ENCODE peak calls at places on chromosomes 2 and 18, in eight cellular contexts. One of them, this sample, is unnamed. For H3K27me3, the result is how much of the 10 kb centered on the place peaks cover.

GRCh38 chr2:118003396-118003824 is 10.5 kb downstream of the CCDC93 start:
- DNase-seq in thyroid gland: peak
- DNase-seq in GM12878: peak
- DNase-seq in BE2C: peak
- DNase-seq in lower lobe of right lung: no peak
- DNase-seq in cardiac muscle cell: peak
- DNase-seq in adrenal gland: peak
- DNase-seq in IMR-90: peak
- DNase-seq in this sample: peak

GRCh38 chr2:216316743-216317142 is 55.5 kb downstream of the MARCHF4 start:
- DNase-seq in thyroid gland: no peak
- DNase-seq in GM12878: no peak
- DNase-seq in BE2C: no peak
- DNase-seq in lower lobe of right lung: no peak
- DNase-seq in cardiac muscle cell: no peak
- DNase-seq in adrenal gland: no peak
- DNase-seq in IMR-90: peak
- DNase-seq in this sample: no peak

GRCh38 chr2:69013123-69013836 is at the start of gene ANTXR1:
- DNase-seq in thyroid gland: peak
- DNase-seq in GM12878: no peak
- DNase-seq in BE2C: peak
- DNase-seq in lower lobe of right lung: peak
- DNase-seq in cardiac muscle cell: peak
- DNase-seq in adrenal gland: peak
- DNase-seq in IMR-90: peak
- DNase-seq in this sample: peak

GRCh38 chr18:33210575-33211189 is 229.8 kb downstream of the CCDC178 start:
- DNase-seq in thyroid gland: no peak
- DNase-seq in GM12878: no peak
- DNase-seq in BE2C: peak
- DNase-seq in lower lobe of right lung: no peak
- DNase-seq in cardiac muscle cell: peak
- DNase-seq in adrenal gland: no peak
- DNase-seq in IMR-90: peak
- DNase-seq in this sample: no peak

GRCh38 chr2:134070281-134070731 is 183.6 kb upstream of the MGAT5 start:
- DNase-seq in thyroid gland: peak
- DNase-seq in GM12878: no peak
- DNase-seq in BE2C: no peak
- DNase-seq in lower lobe of right lung: no peak
- DNase-seq in cardiac muscle cell: no peak
- DNase-seq in adrenal gland: no peak
- DNase-seq in IMR-90: peak
- DNase-seq in this sample: no peak

GRCh38 chr2:131104487-131105155 is 515 bp upstream of the PLEKHB2 start:
- DNase-seq in thyroid gland: peak
- DNase-seq in GM12878: peak
- DNase-seq in BE2C: no peak
- DNase-seq in lower lobe of right lung: peak
- DNase-seq in cardiac muscle cell: peak
- DNase-seq in adrenal gland: peak
- DNase-seq in IMR-90: peak
- DNase-seq in this sample: peak

GRCh38 chr2:217799553-217800432 is 203.0 kb downstream of the TNS1 start:
- DNase-seq in thyroid gland: no peak
- DNase-seq in GM12878: no peak
- DNase-seq in BE2C: peak
- DNase-seq in lower lobe of right lung: no peak
- DNase-seq in cardiac muscle cell: no peak
- DNase-seq in adrenal gland: peak
- DNase-seq in IMR-90: no peak
- DNase-seq in this sample: no peak

GRCh38 chr2:167592441-167592840 is 655.0 kb downstream of the STK39 start:
- DNase-seq in thyroid gland: no peak
- DNase-seq in GM12878: no peak
- DNase-seq in BE2C: no peak
- DNase-seq in lower lobe of right lung: no peak
- DNase-seq in cardiac muscle cell: no peak
- DNase-seq in adrenal gland: no peak
- DNase-seq in IMR-90: no peak
- DNase-seq in this sample: no peak

GRCh38 chr2:96092580-96092877 is 23.8 kb downstream of the ADRA2B start:
- DNase-seq in thyroid gland: no peak
- DNase-seq in GM12878: no peak
- DNase-seq in BE2C: no peak
- DNase-seq in lower lobe of right lung: peak
- DNase-seq in cardiac muscle cell: no peak
- DNase-seq in adrenal gland: no peak
- DNase-seq in IMR-90: no peak
- DNase-seq in this sample: no peak

GRCh38 chr2:234218261-234219180 is 168.0 kb downstream of the SPP2 start:
- DNase-seq in thyroid gland: no peak
- DNase-seq in GM12878: no peak
- DNase-seq in BE2C: no peak
- DNase-seq in lower lobe of right lung: no peak
- DNase-seq in cardiac muscle cell: peak
- DNase-seq in adrenal gland: no peak
- DNase-seq in IMR-90: no peak
- DNase-seq in this sample: no peak

GRCh38 chr2:190320696-190321095 is 1.1 kb upstream of the HIBCH start:
- DNase-seq in thyroid gland: no peak
- DNase-seq in GM12878: no peak
- DNase-seq in BE2C: no peak
- DNase-seq in lower lobe of right lung: no peak
- DNase-seq in cardiac muscle cell: no peak
- DNase-seq in adrenal gland: no peak
- DNase-seq in IMR-90: no peak
- DNase-seq in this sample: peak

GRCh38 chr2:60550984-60551240 is 2.5 kb downstream of the BCL11A start:
- DNase-seq in thyroid gland: no peak
- DNase-seq in GM12878: no peak
- DNase-seq in BE2C: no peak
- DNase-seq in lower lobe of right lung: no peak
- DNase-seq in cardiac muscle cell: no peak
- DNase-seq in adrenal gland: no peak
- DNase-seq in IMR-90: no peak
- DNase-seq in this sample: no peak

GRCh38 chr18:47204908-47205522 is 28.9 kb upstream of the IER3IP1 start:
- DNase-seq in thyroid gland: peak
- DNase-seq in GM12878: no peak
- DNase-seq in BE2C: peak
- DNase-seq in lower lobe of right lung: no peak
- DNase-seq in cardiac muscle cell: peak
- DNase-seq in adrenal gland: peak
- DNase-seq in IMR-90: peak
- DNase-seq in this sample: peak

GRCh38 chr2:169397697-169398096 is 35.4 kb upstream of the LRP2 start:
- DNase-seq in thyroid gland: peak
- DNase-seq in GM12878: no peak
- DNase-seq in BE2C: no peak
- DNase-seq in lower lobe of right lung: no peak
- DNase-seq in cardiac muscle cell: peak
- DNase-seq in adrenal gland: no peak
- DNase-seq in IMR-90: no peak
- DNase-seq in this sample: no peak

GRCh38 chr18:6055711-6056110 is 160.4 kb upstream of the TMEM200C start:
- DNase-seq in thyroid gland: no peak
- DNase-seq in GM12878: no peak
- DNase-seq in BE2C: no peak
- DNase-seq in lower lobe of right lung: no peak
- DNase-seq in cardiac muscle cell: peak
- DNase-seq in adrenal gland: no peak
- DNase-seq in IMR-90: peak
- DNase-seq in this sample: no peak

GRCh38 chr2:59149271-59149670 is 908.1 kb upstream of the FANCL start:
- DNase-seq in thyroid gland: no peak
- DNase-seq in GM12878: no peak
- DNase-seq in BE2C: no peak
- DNase-seq in lower lobe of right lung: no peak
- DNase-seq in cardiac muscle cell: no peak
- DNase-seq in adrenal gland: no peak
- DNase-seq in IMR-90: no peak
- DNase-seq in this sample: no peak

GRCh38 chr2:145729993-145730770 is 1210.3 kb upstream of the ZEB2 start:
- DNase-seq in thyroid gland: no peak
- DNase-seq in GM12878: no peak
- DNase-seq in BE2C: no peak
- DNase-seq in lower lobe of right lung: no peak
- DNase-seq in cardiac muscle cell: no peak
- DNase-seq in adrenal gland: no peak
- DNase-seq in IMR-90: no peak
- DNase-seq in this sample: no peak

GRCh38 chr2:226887940-226888339 is 52.1 kb downstream of the RHBDD1 start:
- DNase-seq in thyroid gland: no peak
- DNase-seq in GM12878: no peak
- DNase-seq in BE2C: no peak
- DNase-seq in lower lobe of right lung: no peak
- DNase-seq in cardiac muscle cell: peak
- DNase-seq in adrenal gland: no peak
- DNase-seq in IMR-90: peak
- DNase-seq in this sample: no peak

GRCh38 chr2:96391153-96391827 is 55.7 kb downstream of the NCAPH start:
- DNase-seq in thyroid gland: no peak
- DNase-seq in GM12878: no peak
- DNase-seq in BE2C: no peak
- DNase-seq in lower lobe of right lung: no peak
- DNase-seq in cardiac muscle cell: no peak
- DNase-seq in adrenal gland: no peak
- DNase-seq in IMR-90: no peak
- DNase-seq in this sample: no peak

GRCh38 chr2:24169031-24169430 is 5.8 kb upstream of the FAM228A start:
- DNase-seq in thyroid gland: no peak
- DNase-seq in GM12878: no peak
- DNase-seq in BE2C: no peak
- DNase-seq in lower lobe of right lung: no peak
- DNase-seq in cardiac muscle cell: no peak
- DNase-seq in adrenal gland: no peak
- DNase-seq in IMR-90: no peak
- DNase-seq in this sample: peak

GRCh38 chr2:133985563-133985962 is 268.3 kb upstream of the MGAT5 start:
- DNase-seq in thyroid gland: no peak
- DNase-seq in GM12878: no peak
- DNase-seq in BE2C: no peak
- DNase-seq in lower lobe of right lung: no peak
- DNase-seq in cardiac muscle cell: no peak
- DNase-seq in adrenal gland: no peak
- DNase-seq in IMR-90: peak
- DNase-seq in this sample: no peak

GRCh38 chr2:144170172-144170571 is 349.7 kb downstream of the ZEB2 start:
- DNase-seq in thyroid gland: no peak
- DNase-seq in GM12878: no peak
- DNase-seq in BE2C: no peak
- DNase-seq in lower lobe of right lung: no peak
- DNase-seq in cardiac muscle cell: no peak
- DNase-seq in adrenal gland: peak
- DNase-seq in IMR-90: peak
- DNase-seq in this sample: no peak

GRCh38 chr18:61669320-61669719 is 223.5 kb downstream of the RNF152 start:
- DNase-seq in thyroid gland: no peak
- DNase-seq in GM12878: no peak
- DNase-seq in BE2C: no peak
- DNase-seq in lower lobe of right lung: no peak
- DNase-seq in cardiac muscle cell: no peak
- DNase-seq in adrenal gland: no peak
- DNase-seq in IMR-90: peak
- DNase-seq in this sample: no peak

GRCh38 chr2:151302879-151303278 is 13.4 kb upstream of the NMI start:
- DNase-seq in thyroid gland: no peak
- DNase-seq in GM12878: no peak
- DNase-seq in BE2C: no peak
- DNase-seq in lower lobe of right lung: no peak
- DNase-seq in cardiac muscle cell: peak
- DNase-seq in adrenal gland: peak
- DNase-seq in IMR-90: peak
- DNase-seq in this sample: no peak
- H3K27me3 ChIP-seq in thyroid gland: under half
- H3K27me3 ChIP-seq in GM12878: under half
- H3K27me3 ChIP-seq in BE2C: under half
- H3K27me3 ChIP-seq in lower lobe of right lung: under half
- H3K27me3 ChIP-seq in cardiac muscle cell: under half
- H3K27me3 ChIP-seq in adrenal gland: under half
- H3K27me3 ChIP-seq in IMR-90: under half
- H3K27me3 ChIP-seq in this sample: under half

DNA sequence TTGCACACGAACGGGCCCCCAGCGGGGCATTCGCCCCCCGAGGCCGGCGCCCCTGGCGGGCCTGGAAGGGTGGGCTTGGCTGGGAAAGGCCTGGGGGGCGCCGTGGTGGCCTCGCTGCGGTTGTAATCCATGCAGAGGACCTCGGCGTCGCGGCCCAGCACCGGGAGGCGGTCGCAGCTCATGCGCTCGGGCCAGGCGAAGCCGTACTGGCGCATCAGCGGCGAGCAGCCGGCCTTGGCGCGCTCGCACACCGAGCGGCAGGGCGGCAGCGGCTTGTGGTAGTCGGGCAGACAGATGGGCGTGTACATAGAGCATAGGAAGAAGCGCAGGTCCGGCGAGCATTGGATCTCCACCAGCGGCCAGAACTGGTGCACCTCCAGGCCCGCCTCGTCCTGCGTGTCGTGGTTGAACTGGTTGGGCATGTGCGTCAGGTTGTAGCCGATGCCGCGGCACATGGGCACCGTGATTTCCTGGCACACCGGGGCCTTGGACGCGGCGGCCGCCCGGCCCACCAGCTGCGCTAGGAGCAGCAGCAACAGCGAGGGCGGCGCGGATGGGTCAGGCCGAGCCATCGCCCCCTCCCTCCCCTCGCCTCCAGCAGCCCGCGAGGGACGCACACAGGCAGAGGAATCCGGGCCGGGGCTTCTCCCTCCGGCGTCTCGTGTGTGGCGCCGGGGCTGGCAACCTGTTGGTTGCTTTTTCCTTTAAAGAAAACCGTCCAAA is 1.4 kb downstream of the FZD5 start:
- DNase-seq in thyroid gland: peak
- DNase-seq in GM12878: no peak
- DNase-seq in BE2C: peak
- DNase-seq in lower lobe of right lung: peak
- DNase-seq in cardiac muscle cell: peak
- DNase-seq in adrenal gland: peak
- DNase-seq in IMR-90: no peak
- DNase-seq in this sample: peak
- H3K27me3 ChIP-seq in thyroid gland: under half
- H3K27me3 ChIP-seq in GM12878: under half
- H3K27me3 ChIP-seq in BE2C: under half
- H3K27me3 ChIP-seq in lower lobe of right lung: under half
- H3K27me3 ChIP-seq in cardiac muscle cell: under half
- H3K27me3 ChIP-seq in adrenal gland: under half
- H3K27me3 ChIP-seq in IMR-90: under half
- H3K27me3 ChIP-seq in this sample: under half

GRCh38 chr2:136117909-136118818 is at the start of gene CXCR4:
- DNase-seq in thyroid gland: peak
- DNase-seq in GM12878: no peak
- DNase-seq in BE2C: peak
- DNase-seq in lower lobe of right lung: peak
- DNase-seq in cardiac muscle cell: peak
- DNase-seq in adrenal gland: peak
- DNase-seq in IMR-90: peak
- DNase-seq in this sample: peak
- H3K27me3 ChIP-seq in thyroid gland: under half
- H3K27me3 ChIP-seq in GM12878: under half
- H3K27me3 ChIP-seq in BE2C: under half
- H3K27me3 ChIP-seq in lower lobe of right lung: under half
- H3K27me3 ChIP-seq in cardiac muscle cell: under half
- H3K27me3 ChIP-seq in adrenal gland: under half
- H3K27me3 ChIP-seq in IMR-90: half or more
- H3K27me3 ChIP-seq in this sample: under half

GRCh38 chr2:45020439-45020838 is 11.2 kb upstream of the SIX2 start:
- DNase-seq in thyroid gland: no peak
- DNase-seq in GM12878: no peak
- DNase-seq in BE2C: no peak
- DNase-seq in lower lobe of right lung: no peak
- DNase-seq in cardiac muscle cell: no peak
- DNase-seq in adrenal gland: no peak
- DNase-seq in IMR-90: no peak
- DNase-seq in this sample: no peak
- H3K27me3 ChIP-seq in thyroid gland: under half
- H3K27me3 ChIP-seq in GM12878: under half
- H3K27me3 ChIP-seq in BE2C: under half
- H3K27me3 ChIP-seq in lower lobe of right lung: under half
- H3K27me3 ChIP-seq in cardiac muscle cell: under half
- H3K27me3 ChIP-seq in adrenal gland: under half
- H3K27me3 ChIP-seq in IMR-90: half or more
- H3K27me3 ChIP-seq in this sample: under half

This sample was measured in SJCRH30.